ENCODE peak calls at places on chromosomes 3 and 15, in six cellular contexts. N, Q, O, G, F and V are unnamed samples.
A peak's percentile ranks its signal among the peaks of the same experiment; 100 is the strongest.

GRCh38 chr15:46280753-46281521 is 646.1 kb downstream of the SQOR start:
- DNase-seq in N (peak; percentile 12), Q (peak; percentile 28), O (no peak), G (no peak), F (peak; percentile 42), V (no peak)

GRCh38 chr3:64238971-64239667 is 13.9 kb upstream of the PRICKLE2 start:
- DNase-seq in N (peak; percentile 63), Q (peak; percentile 87), O (peak; percentile 76), G (peak; percentile 54), F (peak; percentile 80), V (no peak)

GRCh38 chr15:74548236-74548635 is 7.2 kb downstream of the ARID3B start:
- DNase-seq in N (no peak), Q (no peak), O (no peak), G (no peak), F (no peak), V (no peak)

GRCh38 chr3:190101320-190102117 is 19.2 kb downstream of the P3H2 start:
- DNase-seq in N (peak; percentile 68), Q (no peak), O (no peak), G (no peak), F (no peak), V (no peak)

GRCh38 chr3:188407158-188407880 is 253.4 kb downstream of the LPP start:
- DNase-seq in N (no peak), Q (no peak), O (no peak), G (no peak), F (no peak), V (no peak)

GRCh38 chr15:91965501-91966180 is 112.1 kb downstream of the SLCO3A1 start:
- DNase-seq in N (no peak), Q (no peak), O (no peak), G (no peak), F (no peak), V (no peak)

GRCh38 chr3:42300013-42300412 is 34.0 kb upstream of the CCK start:
- DNase-seq in N (peak; percentile 8), Q (peak; percentile 66), O (no peak), G (peak; percentile 47), F (peak; percentile 81), V (no peak)

GRCh38 chr15:49904296-49904695 is 214.7 kb downstream of the ATP8B4 start:
- DNase-seq in N (no peak), Q (no peak), O (no peak), G (no peak), F (no peak), V (no peak)

GRCh38 chr3:101179637-101180036 is 140.7 kb downstream of the IMPG2 start:
- DNase-seq in N (no peak), Q (peak; percentile 8), O (no peak), G (no peak), F (no peak), V (no peak)

GRCh38 chr3:149523899-149524298 is 49.4 kb downstream of the TM4SF4 start:
- DNase-seq in N (no peak), Q (no peak), O (no peak), G (no peak), F (no peak), V (no peak)

GRCh38 chr15:41483115-41483514 is 10.6 kb upstream of the ITPKA start:
- DNase-seq in N (no peak), Q (no peak), O (no peak), G (no peak), F (no peak), V (no peak)

GRCh38 chr3:141877911-141878310 is 1.5 kb downstream of the ATP1B3 start:
- DNase-seq in N (peak; percentile 46), Q (peak; percentile 37), O (no peak), G (no peak), F (no peak), V (no peak)

GRCh38 chr3:71197841-71198565 is 385.5 kb downstream of the FOXP1 start:
- DNase-seq in N (no peak), Q (no peak), O (no peak), G (no peak), F (no peak), V (no peak)

GRCh38 chr3:124648551-124648950 is 81.7 kb upstream of the UMPS start:
- DNase-seq in N (peak; percentile 18), Q (no peak), O (no peak), G (no peak), F (no peak), V (no peak)

GRCh38 chr15:80058851-80059785 is at the start of gene ZFAND6:
- DNase-seq in N (peak; percentile 97), Q (peak; percentile 98), O (peak; percentile 95), G (peak; percentile 98), F (peak; percentile 98), V (peak; percentile 93)

GRCh38 chr15:57340673-57341259 is 35.5 kb upstream of the CGNL1 start:
- DNase-seq in N (peak; percentile 68), Q (peak; percentile 80), O (no peak), G (peak; percentile 67), F (peak; percentile 72), V (no peak)

GRCh38 chr3:188326111-188326510 is 172.2 kb downstream of the LPP start:
- DNase-seq in N (no peak), Q (no peak), O (no peak), G (no peak), F (no peak), V (no peak)

GRCh38 chr3:193872265-193872753 is 263.6 kb upstream of the HES1 start:
- DNase-seq in N (no peak), Q (peak; percentile 85), O (no peak), G (peak; percentile 88), F (no peak), V (no peak)

DNA sequence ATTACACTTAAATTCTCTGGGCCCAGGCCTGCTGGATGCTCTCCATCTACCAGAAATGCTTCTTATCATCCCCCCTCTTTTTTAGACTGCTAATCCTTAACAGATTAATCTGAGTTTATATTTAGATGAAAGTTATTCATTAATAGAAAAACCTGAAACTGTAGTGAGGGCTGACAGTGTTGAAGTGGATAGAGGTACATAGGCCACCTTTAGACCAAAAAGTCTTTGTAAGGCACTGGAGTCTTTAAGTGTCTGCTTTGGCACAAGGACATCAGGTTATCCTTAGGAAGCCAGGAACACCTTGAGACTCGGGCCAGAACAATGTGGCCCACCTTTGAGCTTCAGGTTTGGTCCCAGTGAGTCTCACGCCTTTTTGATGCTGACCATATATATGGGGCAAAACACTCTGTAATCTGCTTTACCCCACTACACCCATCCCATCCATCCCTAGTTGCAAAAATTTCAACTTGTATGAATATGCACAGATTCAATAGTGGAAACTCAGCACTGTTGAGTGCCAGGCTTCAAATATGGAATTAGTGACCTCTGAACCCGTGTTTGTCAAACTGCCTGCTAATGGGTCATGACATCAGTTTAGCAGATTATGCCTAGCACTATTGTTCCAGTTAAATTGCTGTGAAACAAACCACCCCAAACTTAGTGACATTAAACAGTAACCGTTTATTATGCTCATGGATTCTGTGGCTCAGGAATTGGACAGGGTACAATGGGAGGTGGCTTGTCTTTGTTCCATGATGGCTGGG is 44.0 kb downstream of the PDE8A start:
- DNase-seq in N (no peak), Q (no peak), O (no peak), G (no peak), F (no peak), V (no peak)
- H3K27ac ChIP-seq in N (no peak overlapping the region), Q (peak overlapping the region; percentile 61), O (peak overlapping the region; percentile 62), G (no peak overlapping the region), F (no peak overlapping the region), V (peak overlapping the region; percentile 64)

GRCh38 chr15:22786868-22787698 is 639 bp downstream of the NIPA1 start:
- DNase-seq in N (peak; percentile 39), Q (peak; percentile 57), O (no peak), G (peak; percentile 58), F (peak; percentile 55), V (no peak)
- H3K27ac ChIP-seq in N (peak overlapping the region; percentile 53), Q (peak overlapping the region; percentile 84), O (peak overlapping the region; percentile 98), G (peak overlapping the region; percentile 96), F (peak overlapping the region; percentile 85), V (peak overlapping the region; percentile 67)

GRCh38 chr15:37102315-37103021 is 2.1 kb upstream of the MEIS2 start:
- DNase-seq in N (peak; percentile 30), Q (no peak), O (no peak), G (no peak), F (no peak), V (no peak)
- H3K27ac ChIP-seq in N (no peak overlapping the region), Q (peak overlapping the region; percentile 93), O (peak overlapping the region; percentile 97), G (no peak overlapping the region), F (peak overlapping the region; percentile 97), V (peak overlapping the region; percentile 91)

GRCh38 chr15:68018797-68019196 is 35.3 kb upstream of the PIAS1 start:
- DNase-seq in N (no peak), Q (no peak), O (no peak), G (no peak), F (no peak), V (no peak)

GRCh38 chr15:68014219-68014618 is 39.9 kb upstream of the PIAS1 start:
- DNase-seq in N (no peak), Q (no peak), O (no peak), G (no peak), F (no peak), V (no peak)

GRCh38 chr15:68015244-68015643 is 38.9 kb upstream of the PIAS1 start:
- DNase-seq in N (no peak), Q (no peak), O (no peak), G (no peak), F (no peak), V (no peak)

GRCh38 chr15:68019814-68020525 is 34.1 kb upstream of the PIAS1 start:
- DNase-seq in N (no peak), Q (no peak), O (no peak), G (no peak), F (peak; percentile 17), V (no peak)

DNA sequence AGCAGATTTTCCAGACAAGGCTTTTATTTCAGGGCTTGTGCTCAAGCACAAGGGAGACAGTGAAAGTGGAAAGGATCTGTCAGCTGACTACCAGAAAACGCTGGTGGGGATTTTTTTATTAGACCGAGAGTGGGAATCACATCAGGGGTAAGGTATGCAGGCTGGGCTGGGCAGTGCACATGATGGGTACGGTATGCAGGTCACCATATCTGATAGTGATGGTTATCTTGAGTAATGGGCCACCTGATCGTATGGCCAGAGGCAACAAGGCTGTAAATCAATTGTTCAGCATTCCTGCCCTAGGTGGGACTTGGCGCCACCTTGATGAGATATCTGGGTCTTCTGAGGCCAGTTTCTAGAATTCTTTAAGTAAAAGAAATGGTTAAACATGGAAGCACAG is 36.9 kb upstream of the PIAS1 start:
- DNase-seq in N (no peak), Q (peak; percentile 60), O (no peak), G (no peak), F (no peak), V (no peak)
- H3K27ac ChIP-seq in N (no peak overlapping the region), Q (peak overlapping the region; percentile 86), O (no peak overlapping the region), G (no peak overlapping the region), F (no peak overlapping the region), V (no peak overlapping the region)

GRCh38 chr3:128094295-128095151 is 29.1 kb downstream of the RUVBL1 start:
- DNase-seq in N (no peak), Q (no peak), O (no peak), G (no peak), F (no peak), V (no peak)

GRCh38 chr3:128095222-128095703 is 28.3 kb downstream of the RUVBL1 start:
- DNase-seq in N (peak; percentile 59), Q (peak; percentile 89), O (peak; percentile 81), G (peak; percentile 91), F (peak; percentile 89), V (peak; percentile 33)

GRCh38 chr3:128089135-128089534 is 34.5 kb downstream of the RUVBL1 start:
- DNase-seq in N (no peak), Q (no peak), O (no peak), G (no peak), F (no peak), V (no peak)

GRCh38 chr3:128091586-128091985 is 32.0 kb downstream of the RUVBL1 start:
- DNase-seq in N (no peak), Q (no peak), O (no peak), G (no peak), F (no peak), V (no peak)
- H3K27ac ChIP-seq in N (no peak overlapping the region), Q (no peak overlapping the region), O (no peak overlapping the region), G (no peak overlapping the region), F (no peak overlapping the region), V (no peak overlapping the region)